ENCODE peak calls at places on chromosome 3, in four cellular contexts. U is naive B cell; G is naive thymus-derived CD8-positive, alpha-beta T cell; N is left colon. E is an unnamed sample.

GRCh38 chr3:43330981-43331380 is 44.6 kb downstream of the SNRK start:
- DNase-seq in U (no peak), G (no peak), N (no peak), E (no peak)

GRCh38 chr3:44954962-44955361 is 21.0 kb downstream of the ZDHHC3 start:
- DNase-seq in G (no peak), U (no peak), N (no peak), E (no peak)

GRCh38 chr3:80537680-80538079 is 769.9 kb upstream of the ROBO1 start:
- DNase-seq in N (no peak), U (no peak), G (no peak), E (no peak)

GRCh38 chr3:126083511-126083912 is 412 bp downstream of the SLC41A3 start:
- DNase-seq in N (peak; percentile 64), U (peak; percentile 30), G (peak; percentile 48), E (no peak)

GRCh38 chr3:129463094-129463493 is 23.1 kb downstream of the IFT122 start:
- DNase-seq in U (no peak), N (no peak), G (no peak), E (no peak)

GRCh38 chr3:153513236-153513635 is 351.2 kb downstream of the RAP2B start:
- DNase-seq in N (no peak), U (no peak), G (peak; percentile 13), E (peak; percentile 15)

GRCh38 chr3:46517016-46517770 is 19.4 kb downstream of the RTP3 start:
- DNase-seq in U (no peak), G (no peak), N (no peak), E (peak; percentile 31)

GRCh38 chr3:152607179-152607578 is 227.8 kb upstream of the P2RY1 start:
- DNase-seq in N (no peak), G (no peak), U (no peak), E (no peak)

GRCh38 chr3:83968386-83968785 is 990.4 kb upstream of the CADM2 start:
- DNase-seq in U (no peak), G (no peak), N (no peak), E (no peak)

GRCh38 chr3:14418259-14418658 is 15.9 kb downstream of the SLC6A6 start:
- DNase-seq in G (no peak), N (no peak), U (no peak), E (no peak)

GRCh38 chr3:9290556-9290955 is 41.1 kb upstream of the SRGAP3 start:
- DNase-seq in U (no peak), G (no peak), N (no peak), E (no peak)

GRCh38 chr3:146187334-146187950 is 26.5 kb upstream of the PLOD2 start:
- DNase-seq in N (peak; percentile 12), G (no peak), U (no peak), E (peak; percentile 42)

GRCh38 chr3:125194849-125195601 is 17.5 kb downstream of the SLC12A8 start:
- DNase-seq in U (no peak), N (peak; percentile 35), G (no peak), E (no peak)

GRCh38 chr3:52479876-52480575 is 15.1 kb upstream of the STAB1 start:
- DNase-seq in G (no peak), N (no peak), U (no peak), E (no peak)

GRCh38 chr3:183774631-183775030 is 50.7 kb downstream of the MAP6D1 start:
- DNase-seq in U (no peak), G (no peak), N (no peak), E (no peak)

GRCh38 chr3:194586839-194587238 is 46.4 kb downstream of the TMEM44 start:
- DNase-seq in N (no peak), U (no peak), G (no peak), E (no peak)

GRCh38 chr3:194760740-194761139 is 75.1 kb downstream of the FAM43A start:
- DNase-seq in U (no peak), G (no peak), N (no peak), E (no peak)

GRCh38 chr3:55801676-55802075 is 314.6 kb upstream of the WNT5A start:
- DNase-seq in U (no peak), N (no peak), G (no peak), E (no peak)

GRCh38 chr3:190718097-190718496 is 144.4 kb downstream of the GMNC start:
- DNase-seq in U (no peak), G (no peak), N (no peak), E (no peak)

GRCh38 chr3:169811606-169812123 is 1.0 kb upstream of the LRRIQ4 start:
- DNase-seq in N (no peak), G (peak; percentile 19), U (peak; percentile 40), E (no peak)

GRCh38 chr3:70108072-70108471 is 108.5 kb downstream of the SAMMSON start:
- DNase-seq in G (no peak), N (peak; percentile 12), U (no peak), E (no peak)

GRCh38 chr3:6680119-6680806 is 180.7 kb upstream of the GRM7 start:
- DNase-seq in N (no peak), G (no peak), U (no peak), E (no peak)

GRCh38 chr3:152857082-152857481 is 22.2 kb downstream of the P2RY1 start:
- DNase-seq in U (no peak), G (no peak), N (no peak), E (no peak)